ENCODE peak calls at places on chromosomes 13 and 19, in four cellular contexts. One of them, this sample, is unnamed.

GRCh38 chr13:50707533-50708096 is 135.9 kb downstream of the DLEU7 start:
- DNase-seq in IMR-90: no peak
- DNase-seq in Calu3: no peak
- DNase-seq in esophagus squamous epithelium: no peak
- DNase-seq in this sample: no peak

GRCh38 chr13:45412274-45413049 is 5.7 kb downstream of the SLC25A30 start:
- DNase-seq in IMR-90: peak; percentile 69
- DNase-seq in esophagus squamous epithelium: no peak
- DNase-seq in Calu3: no peak
- DNase-seq in this sample: no peak

GRCh38 chr19:46009530-46010510 is 13.0 kb downstream of the PGLYRP1 start:
- DNase-seq in Calu3: peak; percentile 69
- DNase-seq in IMR-90: peak; percentile 58
- DNase-seq in esophagus squamous epithelium: no peak
- DNase-seq in this sample: peak; percentile 74

GRCh38 chr13:43484432-43485225 is 302.1 kb downstream of the ENOX1 start:
- DNase-seq in IMR-90: no peak
- DNase-seq in esophagus squamous epithelium: no peak
- DNase-seq in Calu3: no peak
- DNase-seq in this sample: no peak

GRCh38 chr13:99975626-99976025 is 4.1 kb upstream of the ZIC5 start:
- DNase-seq in esophagus squamous epithelium: no peak
- DNase-seq in Calu3: no peak
- DNase-seq in IMR-90: no peak
- DNase-seq in this sample: no peak

GRCh38 chr13:111044087-111044830 is 70.9 kb upstream of the ARHGEF7 start:
- DNase-seq in esophagus squamous epithelium: no peak
- DNase-seq in IMR-90: no peak
- DNase-seq in Calu3: no peak
- DNase-seq in this sample: no peak

GRCh38 chr19:51271015-51271600 is 20.2 kb downstream of the SIGLECL1 start:
- DNase-seq in esophagus squamous epithelium: no peak
- DNase-seq in IMR-90: no peak
- DNase-seq in Calu3: no peak
- DNase-seq in this sample: no peak

GRCh38 chr19:15358918-15359317 is 20.7 kb downstream of the AKAP8 start:
- DNase-seq in esophagus squamous epithelium: no peak
- DNase-seq in Calu3: no peak
- DNase-seq in IMR-90: peak; percentile 41
- DNase-seq in this sample: no peak

GRCh38 chr19:56637976-56638555 is 4.9 kb upstream of the SMIM17 start:
- DNase-seq in IMR-90: peak; percentile 65
- DNase-seq in Calu3: no peak
- DNase-seq in esophagus squamous epithelium: no peak
- DNase-seq in this sample: peak; percentile 55

GRCh38 chr13:24187185-24187584 is 26.7 kb downstream of the SPATA13 start:
- DNase-seq in Calu3: no peak
- DNase-seq in esophagus squamous epithelium: no peak
- DNase-seq in IMR-90: peak; percentile 64
- DNase-seq in this sample: peak; percentile 26

GRCh38 chr13:101453784-101454201 is 1.3 kb downstream of the ITGBL1 start:
- DNase-seq in esophagus squamous epithelium: no peak
- DNase-seq in IMR-90: no peak
- DNase-seq in Calu3: no peak
- DNase-seq in this sample: no peak

GRCh38 chr13:108342369-108343289 is 73.1 kb downstream of the TNFSF13B start:
- DNase-seq in IMR-90: peak; percentile 35
- DNase-seq in esophagus squamous epithelium: no peak
- DNase-seq in Calu3: no peak
- DNase-seq in this sample: peak; percentile 52

GRCh38 chr13:114068723-114069322 is 63.6 kb downstream of the RASA3 start:
- DNase-seq in esophagus squamous epithelium: no peak
- DNase-seq in Calu3: no peak
- DNase-seq in IMR-90: peak; percentile 77
- DNase-seq in this sample: peak; percentile 20

GRCh38 chr19:7868671-7869452 is 5.3 kb downstream of the PRR36 start:
- DNase-seq in IMR-90: peak; percentile 44
- DNase-seq in esophagus squamous epithelium: no peak
- DNase-seq in Calu3: peak; percentile 70
- DNase-seq in this sample: peak; percentile 91

GRCh38 chr19:2164020-2164988 is 571 bp downstream of the DOT1L start:
- DNase-seq in Calu3: peak; percentile 31
- DNase-seq in esophagus squamous epithelium: no peak
- DNase-seq in IMR-90: no peak
- DNase-seq in this sample: no peak

GRCh38 chr19:47028372-47028672 is 8.7 kb downstream of the NPAS1 start:
- DNase-seq in IMR-90: no peak
- DNase-seq in Calu3: no peak
- DNase-seq in esophagus squamous epithelium: no peak
- DNase-seq in this sample: no peak

GRCh38 chr13:39419866-39420265 is 183.1 kb downstream of the LHFPL6 start:
- DNase-seq in esophagus squamous epithelium: no peak
- DNase-seq in IMR-90: no peak
- DNase-seq in Calu3: no peak
- DNase-seq in this sample: no peak

GRCh38 chr13:83327091-83327490 is 555.2 kb downstream of the SLITRK1 start:
- DNase-seq in esophagus squamous epithelium: no peak
- DNase-seq in IMR-90: no peak
- DNase-seq in Calu3: no peak
- DNase-seq in this sample: no peak

GRCh38 chr13:70842062-70842644 is 733.9 kb upstream of the KLHL1 start:
- DNase-seq in Calu3: no peak
- DNase-seq in IMR-90: no peak
- DNase-seq in esophagus squamous epithelium: no peak
- DNase-seq in this sample: peak; percentile 7

GRCh38 chr13:48233097-48233885 is at the start of gene ITM2B:
- DNase-seq in esophagus squamous epithelium: peak; percentile 15
- DNase-seq in Calu3: peak; percentile 54
- DNase-seq in IMR-90: peak; percentile 65
- DNase-seq in this sample: peak; percentile 68

GRCh38 chr13:111046590-111047141 is 68.4 kb upstream of the ARHGEF7 start:
- DNase-seq in Calu3: no peak
- DNase-seq in esophagus squamous epithelium: no peak
- DNase-seq in IMR-90: peak; percentile 58
- DNase-seq in this sample: no peak

GRCh38 chr13:108508263-108508662 is 121.1 kb upstream of the MYO16 start:
- DNase-seq in esophagus squamous epithelium: no peak
- DNase-seq in IMR-90: peak; percentile 29
- DNase-seq in Calu3: peak; percentile 0
- DNase-seq in this sample: peak; percentile 29

GRCh38 chr19:33350538-33351309 is 22.8 kb upstream of the CEBPG start:
- DNase-seq in IMR-90: peak; percentile 56
- DNase-seq in esophagus squamous epithelium: no peak
- DNase-seq in Calu3: no peak
- DNase-seq in this sample: peak; percentile 99

GRCh38 chr13:74093691-74094090 is 40.5 kb downstream of the KLF12 start:
- DNase-seq in esophagus squamous epithelium: no peak
- DNase-seq in IMR-90: peak; percentile 30
- DNase-seq in Calu3: no peak
- DNase-seq in this sample: no peak

GRCh38 chr19:8468761-8469458 is 24.1 kb downstream of the HNRNPM start:
- DNase-seq in esophagus squamous epithelium: no peak
- DNase-seq in Calu3: no peak
- DNase-seq in IMR-90: peak; percentile 74
- DNase-seq in this sample: no peak

GRCh38 chr19:44951179-44952159 is 3.7 kb upstream of the CLPTM1 start:
- DNase-seq in Calu3: peak; percentile 77
- DNase-seq in esophagus squamous epithelium: no peak
- DNase-seq in IMR-90: peak; percentile 82
- DNase-seq in this sample: peak; percentile 87

GRCh38 chr13:27135023-27135422 is 36.6 kb downstream of the USP12 start:
- DNase-seq in Calu3: peak; percentile 38
- DNase-seq in IMR-90: no peak
- DNase-seq in esophagus squamous epithelium: no peak
- DNase-seq in this sample: no peak

GRCh38 chr19:43078311-43078710 is 4.2 kb downstream of the PSG2 start:
- DNase-seq in IMR-90: peak; percentile 81
- DNase-seq in esophagus squamous epithelium: no peak
- DNase-seq in Calu3: no peak
- DNase-seq in this sample: peak; percentile 13

GRCh38 chr13:102089177-102089576 is 312.7 kb downstream of the FGF14 start:
- DNase-seq in IMR-90: no peak
- DNase-seq in esophagus squamous epithelium: no peak
- DNase-seq in Calu3: no peak
- DNase-seq in this sample: peak; percentile 17

GRCh38 chr19:49585023-49585422 is 3.9 kb downstream of the PRRG2 start:
- DNase-seq in esophagus squamous epithelium: no peak
- DNase-seq in Calu3: no peak
- DNase-seq in IMR-90: no peak
- DNase-seq in this sample: no peak

GRCh38 chr13:96089749-96090239 is at the start of gene HS6ST3:
- DNase-seq in esophagus squamous epithelium: no peak
- DNase-seq in IMR-90: no peak
- DNase-seq in Calu3: no peak
- DNase-seq in this sample: peak; percentile 28

GRCh38 chr13:43804461-43805070 is 17.8 kb upstream of the ENOX1 start:
- DNase-seq in Calu3: peak; percentile 31
- DNase-seq in IMR-90: peak; percentile 78
- DNase-seq in esophagus squamous epithelium: no peak
- DNase-seq in this sample: peak; percentile 76

GRCh38 chr19:43726736-43727592 is 11.1 kb downstream of the IRGC start:
- DNase-seq in IMR-90: no peak
- DNase-seq in Calu3: no peak
- DNase-seq in esophagus squamous epithelium: no peak
- DNase-seq in this sample: no peak

GRCh38 chr19:5674734-5675133 is 5.6 kb downstream of the MICOS13 start:
- DNase-seq in esophagus squamous epithelium: no peak
- DNase-seq in Calu3: no peak
- DNase-seq in IMR-90: no peak
- DNase-seq in this sample: no peak

DNA sequence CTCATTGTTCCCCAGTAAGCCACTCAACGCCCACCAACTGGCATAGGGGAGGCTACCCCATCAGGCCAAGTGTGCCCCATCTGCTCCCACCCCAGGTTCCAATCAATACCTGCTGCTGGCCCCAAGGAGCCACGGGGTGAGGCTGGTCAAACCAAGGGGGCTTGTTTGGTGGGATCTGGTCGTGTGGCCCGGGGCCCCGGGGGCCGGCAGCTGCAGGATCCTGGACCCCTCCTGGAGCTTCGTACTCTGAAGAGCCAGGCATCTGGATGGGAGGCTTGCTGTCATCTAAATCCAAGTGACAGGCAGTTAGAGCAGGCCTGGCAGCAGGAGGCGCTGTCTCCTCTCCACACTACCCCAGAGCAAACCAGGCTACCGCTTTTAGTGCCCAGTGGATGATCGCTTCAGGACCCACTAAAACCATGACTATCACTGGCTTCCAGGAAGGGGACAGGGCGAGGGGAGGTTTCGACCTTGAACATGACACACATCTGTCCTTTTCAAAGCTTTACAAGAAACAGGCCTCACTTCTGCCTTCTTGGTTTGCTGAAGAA is 14.2 kb downstream of the CHERP start:
- DNase-seq in IMR-90: no peak
- DNase-seq in Calu3: no peak
- DNase-seq in esophagus squamous epithelium: no peak
- DNase-seq in this sample: no peak
- TF ChIP-seq CTCF in IMR-90: peak; percentile 25
- TF ChIP-seq CTCF in Calu3: peak; percentile 30
- TF ChIP-seq CTCF in esophagus squamous epithelium: peak; percentile 14
- TF ChIP-seq CTCF in this sample: peak; percentile 12

GRCh38 chr19:11587302-11587972 is 9.8 kb upstream of the ZNF627 start:
- DNase-seq in Calu3: peak; percentile 71
- DNase-seq in IMR-90: peak; percentile 60
- DNase-seq in esophagus squamous epithelium: no peak
- DNase-seq in this sample: peak; percentile 65

GRCh38 chr19:11594084-11594483 is 3.2 kb upstream of the ZNF627 start:
- DNase-seq in IMR-90: no peak
- DNase-seq in Calu3: no peak
- DNase-seq in esophagus squamous epithelium: no peak
- DNase-seq in this sample: no peak

GRCh38 chr19:11587973-11588631 is 9.2 kb upstream of the ZNF627 start:
- DNase-seq in Calu3: peak; percentile 4
- DNase-seq in esophagus squamous epithelium: no peak
- DNase-seq in IMR-90: no peak
- DNase-seq in this sample: no peak
- TF ChIP-seq CTCF in Calu3: no peak
- TF ChIP-seq CTCF in esophagus squamous epithelium: no peak
- TF ChIP-seq CTCF in IMR-90: no peak
- TF ChIP-seq CTCF in this sample: no peak

DNA sequence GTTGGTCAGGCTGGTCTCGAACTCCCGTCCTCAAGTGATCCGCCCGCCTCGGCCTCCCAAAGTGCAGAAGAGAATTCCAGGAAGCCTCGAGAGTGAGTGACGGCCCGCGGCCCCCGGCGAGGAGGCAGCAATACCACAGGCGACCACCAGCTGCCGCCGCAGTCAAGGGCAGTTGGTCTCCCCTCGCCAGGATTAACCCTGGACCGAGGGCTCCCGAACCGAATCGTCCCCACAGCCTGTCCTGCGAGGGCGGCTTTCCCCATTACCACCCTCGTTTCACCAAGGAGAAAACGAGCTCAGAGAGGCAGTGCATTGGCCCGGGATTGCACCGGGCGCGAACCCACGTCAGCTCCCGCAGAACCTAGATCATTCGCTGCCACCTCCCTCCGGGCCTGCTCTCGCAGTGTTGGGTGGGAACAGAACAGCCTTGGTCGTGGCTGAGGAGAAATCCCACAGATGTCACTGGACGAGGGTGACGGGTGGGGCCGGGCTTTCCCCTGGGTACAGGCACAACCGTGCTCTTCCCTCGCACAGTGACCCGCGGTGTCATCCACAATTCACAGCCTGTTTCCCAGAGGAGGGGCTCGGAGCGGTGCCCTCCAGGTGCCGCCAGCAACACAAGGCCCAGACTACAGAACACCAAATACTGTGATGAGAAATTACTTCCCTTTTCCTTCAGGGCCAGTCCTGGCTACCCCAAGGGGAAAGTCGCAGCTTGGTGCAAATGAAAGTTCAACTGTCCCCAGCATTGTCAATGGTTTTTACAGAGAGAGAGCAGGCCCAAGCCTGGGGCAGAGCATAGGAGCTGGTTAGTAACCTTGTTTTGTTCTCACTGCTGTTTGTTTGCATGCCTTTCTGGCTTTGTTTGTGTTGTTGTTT is 24.8 kb downstream of the C2CD4C start:
- DNase-seq in Calu3: no peak
- DNase-seq in esophagus squamous epithelium: no peak
- DNase-seq in IMR-90: no peak
- DNase-seq in this sample: no peak
- TF ChIP-seq CTCF in Calu3: no peak
- TF ChIP-seq CTCF in esophagus squamous epithelium: peak; percentile 21
- TF ChIP-seq CTCF in IMR-90: peak; percentile 45
- TF ChIP-seq CTCF in this sample: no peak

GRCh38 chr13:41054919-41055619 is 6.2 kb upstream of the WBP4 start:
- DNase-seq in IMR-90: no peak
- DNase-seq in Calu3: no peak
- DNase-seq in esophagus squamous epithelium: no peak
- DNase-seq in this sample: no peak
- TF ChIP-seq CTCF in IMR-90: peak; percentile 23
- TF ChIP-seq CTCF in Calu3: peak; percentile 42
- TF ChIP-seq CTCF in esophagus squamous epithelium: no peak
- TF ChIP-seq CTCF in this sample: no peak

GRCh38 chr13:51913421-51914136 is 51.8 kb downstream of the CCDC70 start:
- DNase-seq in IMR-90: no peak
- DNase-seq in Calu3: no peak
- DNase-seq in esophagus squamous epithelium: no peak
- DNase-seq in this sample: no peak
- TF ChIP-seq CTCF in IMR-90: no peak
- TF ChIP-seq CTCF in Calu3: no peak
- TF ChIP-seq CTCF in esophagus squamous epithelium: no peak
- TF ChIP-seq CTCF in this sample: no peak

GRCh38 chr19:35931874-35932202 is 4.3 kb upstream of the LRFN3 start:
- DNase-seq in esophagus squamous epithelium: no peak
- DNase-seq in Calu3: no peak
- DNase-seq in IMR-90: no peak
- DNase-seq in this sample: no peak
- TF ChIP-seq CTCF in esophagus squamous epithelium: no peak
- TF ChIP-seq CTCF in Calu3: peak; percentile 29
- TF ChIP-seq CTCF in IMR-90: no peak
- TF ChIP-seq CTCF in this sample: no peak

This sample was measured in MCF 10A.